ENCODE peak calls at places on chromosomes 6 and 20, in four cellular contexts. R, M, W and X are unnamed samples. For H3K4me1 and H3K27me3, the result is how much of the 10 kb centered on the place peaks cover.

GRCh38 chr6:41687501-41688175 is 47.8 kb downstream of the TFEB start:
- DNase-seq in R (no peak), M (no peak), W (no peak), X (no peak)

GRCh38 chr20:61061981-61062380 is 190.1 kb upstream of the CDH4 start:
- DNase-seq in R (no peak), M (no peak), W (no peak), X (no peak)

GRCh38 chr6:43391448-43392031 is 22.1 kb upstream of the ZNF318 start:
- DNase-seq in R (no peak), M (peak), W (no peak), X (no peak)

GRCh38 chr6:143233563-143234285 is 173.0 kb downstream of the AIG1 start:
- DNase-seq in R (no peak), M (no peak), W (no peak), X (no peak)

GRCh38 chr20:14879020-14879697 is 541.7 kb upstream of the FLRT3 start:
- DNase-seq in R (peak), M (no peak), W (no peak), X (no peak)

GRCh38 chr6:34602318-34603111 is 46.4 kb upstream of the SPDEF start:
- DNase-seq in R (no peak), M (no peak), W (no peak), X (no peak)

GRCh38 chr20:50561379-50562078 is 51.3 kb downstream of the PTPN1 start:
- DNase-seq in R (peak), M (no peak), W (no peak), X (peak)

GRCh38 chr6:162750776-162751175 is 23.0 kb downstream of the PACRG start:
- DNase-seq in R (peak), M (no peak), W (no peak), X (no peak)

GRCh38 chr6:6008648-6009421 is 2.1 kb upstream of the NRN1 start:
- DNase-seq in R (no peak), M (peak), W (peak), X (no peak)

GRCh38 chr6:45531999-45532605 is 154.4 kb upstream of the SUPT3H start:
- DNase-seq in R (no peak), M (no peak), W (no peak), X (no peak)

GRCh38 chr20:50295762-50296449 is 105.3 kb downstream of the CEBPB start:
- DNase-seq in R (no peak), M (peak), W (peak), X (no peak)

GRCh38 chr6:100468966-100469859 is 4.5 kb upstream of the SIM1 start:
- DNase-seq in R (no peak), M (no peak), W (no peak), X (no peak)

GRCh38 chr6:16755544-16755943 is 5.7 kb downstream of the ATXN1 start:
- DNase-seq in R (no peak), M (no peak), W (no peak), X (no peak)

GRCh38 chr20:7770578-7770977 is 169.7 kb downstream of the HAO1 start:
- DNase-seq in R (peak), M (no peak), W (no peak), X (no peak)

GRCh38 chr6:30726506-30727413 is 6.6 kb downstream of the TUBB start:
- DNase-seq in R (no peak), M (no peak), W (no peak), X (no peak)

GRCh38 chr6:45554596-45554995 is 176.9 kb upstream of the SUPT3H start:
- DNase-seq in R (no peak), M (no peak), W (no peak), X (no peak)

GRCh38 chr6:140923048-140923447 is 1209.7 kb upstream of the GJE1 start:
- DNase-seq in R (no peak), M (no peak), W (no peak), X (no peak)

GRCh38 chr6:42885702-42886101 is 6.3 kb downstream of the RPL7L1 start:
- DNase-seq in R (no peak), M (no peak), W (no peak), X (no peak)

GRCh38 chr20:10171864-10172751 is 46.5 kb upstream of the SNAP25 start:
- DNase-seq in R (no peak), M (peak), W (peak), X (peak)

GRCh38 chr6:47061631-47062300 is 19.6 kb upstream of the ADGRF1 start:
- DNase-seq in R (no peak), M (no peak), W (no peak), X (no peak)

GRCh38 chr6:149961728-149962425 is 1.9 kb upstream of the ULBP1 start:
- DNase-seq in R (no peak), M (peak), W (no peak), X (peak)

GRCh38 chr20:53565254-53565653 is 28.4 kb downstream of the ZNF217 start:
- DNase-seq in R (no peak), M (no peak), W (no peak), X (peak)

GRCh38 chr6:17886891-17887290 is 100.5 kb downstream of the KIF13A start:
- DNase-seq in R (no peak), M (no peak), W (no peak), X (no peak)

GRCh38 chr6:57142178-57142525 is 30.0 kb upstream of the BAG2 start:
- DNase-seq in R (no peak), M (no peak), W (no peak), X (no peak)

GRCh38 chr6:45021652-45022051 is 306.5 kb upstream of the RUNX2 start:
- DNase-seq in R (no peak), M (no peak), W (no peak), X (no peak)

GRCh38 chr6:14875678-14876063 is 370.2 kb upstream of the JARID2 start:
- DNase-seq in R (no peak), M (no peak), W (no peak), X (no peak)

GRCh38 chr6:128600397-128600951 is 80.1 kb upstream of the PTPRK start:
- DNase-seq in R (peak), M (peak), W (no peak), X (no peak)

GRCh38 chr20:37882961-37883712 is 19.8 kb upstream of the VSTM2L start:
- DNase-seq in R (no peak), M (no peak), W (no peak), X (no peak)
- H3K4me1 ChIP-seq in R (under half), M (under half), W (under half), X (under half)

GRCh38 chr6:3756516-3757010 is 5.0 kb upstream of the PXDC1 start:
- DNase-seq in R (no peak), M (no peak), W (no peak), X (no peak)

GRCh38 chr6:3757241-3757641 is 5.7 kb upstream of the PXDC1 start:
- DNase-seq in R (no peak), M (no peak), W (no peak), X (no peak)

GRCh38 chr6:3755637-3756515 is 4.4 kb upstream of the PXDC1 start:
- DNase-seq in R (no peak), M (no peak), W (no peak), X (no peak)

GRCh38 chr6:3759656-3760245 is 8.2 kb upstream of the PXDC1 start:
- DNase-seq in R (no peak), M (no peak), W (no peak), X (no peak)

DNA sequence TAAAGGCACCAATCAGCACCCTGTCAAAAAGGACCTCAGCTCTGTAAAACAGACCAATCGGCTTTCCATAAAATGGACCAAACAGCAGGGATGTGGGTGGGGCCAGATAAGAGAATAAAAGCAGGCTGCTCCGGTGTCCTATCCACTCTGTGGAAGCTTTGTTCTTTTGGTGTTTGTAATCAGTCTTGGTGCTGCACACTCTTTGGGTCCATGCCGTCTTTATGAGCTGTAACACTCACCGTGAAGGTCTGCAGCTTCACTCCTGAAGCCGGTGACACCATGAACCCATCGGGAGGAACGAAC is 7.3 kb upstream of the PXDC1 start:
- DNase-seq in R (no peak), M (no peak), W (no peak), X (no peak)
- H3K27me3 ChIP-seq in R (under half), M (under half), W (under half), X (under half)

GRCh38 chr6:117549606-117550005 is 52.7 kb downstream of the GOPC start:
- DNase-seq in R (no peak), M (no peak), W (no peak), X (no peak)

GRCh38 chr6:117550618-117551242 is 51.6 kb downstream of the GOPC start:
- DNase-seq in R (no peak), M (no peak), W (no peak), X (no peak)

GRCh38 chr6:117550078-117550600 is 52.2 kb downstream of the GOPC start:
- DNase-seq in R (no peak), M (no peak), W (no peak), X (no peak)

GRCh38 chr6:117555262-117555849 is 47.0 kb downstream of the GOPC start:
- DNase-seq in R (no peak), M (no peak), W (no peak), X (no peak)

DNA sequence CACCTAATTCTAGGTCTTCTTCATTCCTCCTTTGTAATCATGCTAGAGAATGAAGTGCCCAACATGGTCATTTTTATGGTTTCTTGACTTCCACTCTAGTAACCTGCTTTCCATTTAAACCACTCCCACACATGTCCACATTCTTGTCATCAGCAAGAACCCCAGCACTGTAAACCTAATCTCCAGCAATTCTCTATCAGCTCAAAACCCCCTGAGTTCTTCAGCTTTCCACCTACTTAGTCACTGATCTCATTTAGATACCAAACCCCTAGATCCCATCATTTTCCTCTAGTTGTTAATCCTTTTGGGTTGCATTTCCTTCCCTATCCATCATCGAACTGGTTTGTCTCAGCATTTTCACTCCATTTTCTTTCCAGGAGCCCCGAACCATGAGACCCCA is 49.7 kb downstream of the GOPC start:
- DNase-seq in R (no peak), M (no peak), W (no peak), X (no peak)
- H3K27ac ChIP-seq in R (no peak), M (no peak), W (no peak), X (no peak)

GRCh38 chr6:106961801-106962200 is 12.7 kb downstream of the CD24 start:
- DNase-seq in R (no peak), M (no peak), W (no peak), X (no peak)
- H3K4me1 ChIP-seq in R (under half), M (under half), W (under half), X (under half)

GRCh38 chr20:37424062-37424851 is 78.3 kb downstream of the SRC start:
- DNase-seq in R (no peak), M (no peak), W (no peak), X (no peak)
- H3K27me3 ChIP-seq in R (half or more), M (under half), W (under half), X (under half)

DNA sequence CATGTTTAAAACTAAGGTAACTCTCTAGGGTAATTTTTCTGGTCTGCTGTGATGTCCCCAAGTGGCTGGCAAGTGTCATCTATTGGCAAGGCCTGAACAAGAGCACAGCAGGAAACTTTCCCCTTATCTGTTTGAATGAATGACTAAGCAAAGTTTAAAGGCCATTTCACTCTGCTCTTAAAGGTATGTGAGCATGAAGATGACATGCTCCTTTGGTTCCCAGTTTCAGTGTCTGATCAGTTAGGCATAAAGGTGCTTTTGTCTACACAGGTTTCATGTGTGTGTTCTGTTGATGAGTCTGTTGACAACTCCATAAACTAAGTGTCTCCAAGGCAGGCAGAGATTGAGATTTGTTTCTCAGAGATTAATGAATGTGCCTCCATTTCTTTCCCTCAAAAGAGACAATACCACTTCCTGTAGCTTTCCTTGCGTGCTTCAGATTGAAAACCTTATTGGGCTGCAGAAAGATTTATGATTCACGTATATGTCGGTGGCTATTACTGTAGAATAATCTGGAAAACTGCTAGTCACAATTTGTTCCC is 83.9 kb downstream of the MAP3K7 start:
- DNase-seq in R (no peak), M (no peak), W (no peak), X (no peak)
- H3K27ac ChIP-seq in R (no peak), M (no peak), W (no peak), X (no peak)

DNA sequence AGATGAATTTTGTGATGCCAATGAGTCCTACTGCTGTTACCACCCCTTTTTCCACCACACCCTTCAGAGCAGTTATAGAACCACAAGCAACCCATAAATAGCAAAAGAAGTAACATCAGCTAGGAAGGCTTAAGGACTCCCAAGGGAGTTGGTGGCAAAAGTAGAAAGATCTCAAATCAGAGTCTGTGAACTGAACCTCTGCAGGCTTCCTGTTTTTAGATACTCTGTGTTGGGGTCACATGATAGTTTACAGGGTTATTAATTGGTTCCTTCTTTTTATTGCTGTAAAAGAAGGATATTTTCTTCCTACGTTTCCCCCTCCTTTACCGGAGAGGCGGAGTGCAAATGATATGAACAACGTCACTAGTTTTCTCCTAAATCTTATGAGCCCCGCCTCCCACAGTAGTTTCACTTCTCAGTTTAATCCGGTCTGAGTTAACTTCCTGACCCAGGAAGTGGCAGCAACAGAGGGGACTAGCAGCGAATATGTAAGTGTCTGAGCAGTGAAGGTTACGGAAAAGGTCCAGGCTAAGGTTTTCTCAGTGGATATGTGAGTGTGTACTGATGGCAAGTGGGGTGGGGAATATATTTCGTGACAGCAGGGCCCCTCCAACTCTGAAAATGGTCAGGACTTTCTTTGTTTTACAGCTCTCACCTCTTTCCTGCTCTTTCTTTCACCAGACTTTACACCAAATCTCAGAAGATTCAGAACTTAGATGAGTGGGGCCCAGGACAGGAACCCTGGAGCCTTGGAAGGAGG is at the start of gene TRIM38:
- DNase-seq in R (peak), M (no peak), W (no peak), X (peak)
- H3K4me1 ChIP-seq in R (under half), M (under half), W (under half), X (under half)

GRCh38 chr6:38802497-38802896 is 87.4 kb downstream of the DNAH8 start:
- DNase-seq in R (no peak), M (no peak), W (no peak), X (no peak)
- H3K27me3 ChIP-seq in R (under half), M (under half), W (under half), X (under half)